ENCODE peak calls at places on chromosome 5, in five cellular contexts. I, L, H, U and E are unnamed samples.

GRCh38 chr5:112931473-112931872 is 9.4 kb upstream of the REEP5 start:
- DNase-seq in L (no peak), U (no peak), H (no peak), I (no peak), E (no peak)

GRCh38 chr5:73031839-73032238 is 76.0 kb downstream of the FCHO2 start:
- DNase-seq in I (no peak), U (no peak), L (peak), H (peak), E (no peak)

GRCh38 chr5:179766726-179767455 is 26.9 kb upstream of the LTC4S start:
- DNase-seq in I (no peak), H (no peak), L (no peak), U (no peak), E (no peak)

GRCh38 chr5:129118405-129118804 is 23.9 kb downstream of the ISOC1 start:
- DNase-seq in I (no peak), H (no peak), U (no peak), L (no peak), E (no peak)

GRCh38 chr5:9156282-9156681 is 389.6 kb downstream of the SEMA5A start:
- DNase-seq in L (peak), I (no peak), H (peak), U (peak), E (peak)

GRCh38 chr5:78959767-78960166 is 25.3 kb downstream of the ARSB start:
- DNase-seq in U (no peak), L (no peak), I (no peak), H (no peak), E (no peak)

GRCh38 chr5:146724975-146725374 is 153.6 kb downstream of the PPP2R2B start:
- DNase-seq in U (no peak), I (no peak), L (no peak), H (no peak), E (no peak)

GRCh38 chr5:16179511-16179935 is at the start of gene MARCHF11:
- DNase-seq in L (no peak), U (peak), H (no peak), I (no peak), E (peak)

GRCh38 chr5:31196309-31196708 is 2.8 kb downstream of the CDH6 start:
- DNase-seq in I (no peak), U (peak), L (no peak), H (no peak), E (no peak)

GRCh38 chr5:149046196-149046829 is 16.5 kb downstream of the SH3TC2 start:
- DNase-seq in L (no peak), H (no peak), I (no peak), U (no peak), E (no peak)

GRCh38 chr5:149002761-149003689 is 59.8 kb downstream of the SH3TC2 start:
- DNase-seq in U (no peak), H (no peak), I (no peak), L (no peak), E (no peak)

GRCh38 chr5:115415143-115415491 is 118.7 kb upstream of the CCDC112 start:
- DNase-seq in L (no peak), U (no peak), H (no peak), I (no peak), E (no peak)

GRCh38 chr5:143086851-143087637 is 316.4 kb downstream of the NR3C1 start:
- DNase-seq in H (no peak), L (no peak), U (no peak), I (no peak), E (no peak)

GRCh38 chr5:52989025-52989780 is at the start of gene ITGA2:
- DNase-seq in U (peak), H (peak), I (peak), L (no peak), E (peak)

GRCh38 chr5:103120607-103121200 is 603 bp downstream of the PPIP5K2 start:
- DNase-seq in H (no peak), U (peak), I (no peak), L (no peak), E (peak)

GRCh38 chr5:152532714-152533113 is 127.6 kb upstream of the NMUR2 start:
- DNase-seq in I (no peak), L (no peak), H (no peak), U (no peak), E (no peak)

GRCh38 chr5:81530919-81531318 is 137.0 kb upstream of the ACOT12 start:
- DNase-seq in I (no peak), H (no peak), U (no peak), L (no peak), E (no peak)

GRCh38 chr5:147303976-147304375 is 69.2 kb downstream of the STK32A start:
- DNase-seq in U (no peak), H (no peak), L (peak), I (no peak), E (no peak)

GRCh38 chr5:141199359-141200235 is at the start of gene PCDHB11:
- DNase-seq in H (no peak), L (no peak), I (no peak), U (peak), E (peak)

GRCh38 chr5:14143509-14143842 is 334 bp downstream of the TRIO start:
- DNase-seq in L (no peak), U (no peak), I (no peak), H (no peak), E (no peak)

GRCh38 chr5:62778327-62779009 is 199.8 kb downstream of the LRRC70 start:
- DNase-seq in L (no peak), I (no peak), H (no peak), U (peak), E (no peak)

GRCh38 chr5:9667906-9668305 is 37.8 kb upstream of the TAS2R1 start:
- DNase-seq in I (no peak), H (no peak), U (no peak), L (no peak), E (no peak)

GRCh38 chr5:27491047-27491446 is 452.7 kb upstream of the CDH9 start:
- DNase-seq in I (no peak), L (no peak), U (no peak), H (no peak), E (no peak)

GRCh38 chr5:61496406-61497307 is 164.6 kb downstream of the ZSWIM6 start:
- DNase-seq in H (no peak), L (no peak), U (no peak), I (no peak), E (no peak)

GRCh38 chr5:136276946-136277345 is 84.0 kb upstream of the SMIM32 start:
- DNase-seq in L (no peak), I (no peak), U (no peak), H (no peak), E (no peak)

GRCh38 chr5:32095261-32095671 is 78.9 kb downstream of the GOLPH3 start:
- DNase-seq in L (no peak), U (no peak), I (no peak), H (no peak), E (no peak)

GRCh38 chr5:74262810-74263209 is 377.7 kb downstream of the ENC1 start:
- DNase-seq in H (no peak), U (no peak), L (no peak), I (no peak), E (no peak)

GRCh38 chr5:106189121-106189809 is 1481.5 kb downstream of the EFNA5 start:
- DNase-seq in I (no peak), L (no peak), H (no peak), U (no peak), E (no peak)

GRCh38 chr5:79151933-79152671 is 40.5 kb downstream of the BHMT start:
- DNase-seq in L (no peak), H (no peak), I (no peak), U (peak), E (no peak)

GRCh38 chr5:80185095-80185494 is 70.8 kb downstream of the SERINC5 start:
- DNase-seq in H (no peak), I (no peak), U (no peak), L (no peak), E (no peak)
- H3K27ac ChIP-seq in H (no peak), I (peak), U (no peak), L (no peak), E (no peak)

GRCh38 chr5:45035991-45036390 is 227.2 kb downstream of the MRPS30 start:
- DNase-seq in U (peak), I (no peak), H (no peak), L (no peak), E (no peak)
- H3K27ac ChIP-seq in U (no peak), I (no peak), H (no peak), L (no peak), E (no peak)

DNA sequence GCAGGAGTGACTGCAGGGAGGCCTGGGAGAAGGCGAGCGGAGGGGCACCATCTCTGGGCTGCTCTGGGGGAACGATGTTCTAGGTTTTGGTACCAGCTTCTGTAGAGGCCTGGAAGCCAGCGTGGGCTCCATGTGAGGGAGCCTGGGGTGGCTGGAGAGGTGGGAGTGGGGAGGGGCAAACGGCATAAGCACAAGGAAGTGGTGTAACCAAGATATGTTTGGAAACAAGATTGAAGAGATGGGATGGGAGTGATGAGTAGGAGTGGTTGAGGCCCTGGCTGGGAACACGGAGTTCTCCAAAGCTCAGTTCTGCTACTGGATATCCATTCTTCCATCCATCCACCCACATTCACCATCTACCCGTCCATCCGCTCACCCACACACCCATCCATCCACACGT is 12.2 kb downstream of the TSPAN17 start:
- DNase-seq in L (no peak), U (no peak), H (no peak), I (no peak), E (no peak)
- H3K27ac ChIP-seq in L (no peak), U (no peak), H (no peak), I (no peak), E (no peak)

GRCh38 chr5:59125961-59126360 is 543.1 kb downstream of the RAB3C start:
- DNase-seq in L (no peak), H (no peak), I (no peak), U (no peak), E (no peak)
- H3K27ac ChIP-seq in L (no peak), H (peak), I (no peak), U (peak), E (no peak)

DNA sequence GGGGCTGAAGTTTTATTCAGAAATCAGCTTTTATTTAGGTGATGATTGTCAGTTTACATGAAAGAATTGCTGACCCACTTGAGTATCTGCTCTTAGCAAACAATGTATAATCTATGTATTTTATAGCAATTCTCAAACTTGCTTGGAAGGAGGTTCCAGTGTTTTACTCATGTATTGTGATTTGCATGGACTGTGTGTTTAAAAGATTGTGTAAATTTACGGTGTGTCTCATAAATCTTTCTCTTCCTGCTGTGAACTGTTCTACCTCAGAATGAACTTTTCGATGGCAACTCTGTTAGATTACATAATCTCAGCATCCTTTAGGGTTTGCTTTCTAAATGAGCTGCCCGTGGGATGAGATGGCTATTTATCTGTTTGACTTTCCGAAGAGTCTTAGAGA is 122.5 kb downstream of the MEF2C start:
- DNase-seq in L (no peak), H (no peak), U (no peak), I (no peak), E (no peak)
- H3K27ac ChIP-seq in L (no peak), H (no peak), U (no peak), I (no peak), E (no peak)

GRCh38 chr5:160269017-160269416 is 39.7 kb downstream of the FABP6 start:
- DNase-seq in L (peak), I (no peak), U (no peak), H (peak), E (no peak)

GRCh38 chr5:160266044-160266718 is 36.9 kb downstream of the FABP6 start:
- DNase-seq in I (no peak), H (no peak), U (peak), L (no peak), E (no peak)

GRCh38 chr5:160268111-160268510 is 38.8 kb downstream of the FABP6 start:
- DNase-seq in I (no peak), L (no peak), H (no peak), U (no peak), E (no peak)

GRCh38 chr5:160263326-160263850 is 34.1 kb downstream of the FABP6 start:
- DNase-seq in I (no peak), L (no peak), H (no peak), U (no peak), E (no peak)

DNA sequence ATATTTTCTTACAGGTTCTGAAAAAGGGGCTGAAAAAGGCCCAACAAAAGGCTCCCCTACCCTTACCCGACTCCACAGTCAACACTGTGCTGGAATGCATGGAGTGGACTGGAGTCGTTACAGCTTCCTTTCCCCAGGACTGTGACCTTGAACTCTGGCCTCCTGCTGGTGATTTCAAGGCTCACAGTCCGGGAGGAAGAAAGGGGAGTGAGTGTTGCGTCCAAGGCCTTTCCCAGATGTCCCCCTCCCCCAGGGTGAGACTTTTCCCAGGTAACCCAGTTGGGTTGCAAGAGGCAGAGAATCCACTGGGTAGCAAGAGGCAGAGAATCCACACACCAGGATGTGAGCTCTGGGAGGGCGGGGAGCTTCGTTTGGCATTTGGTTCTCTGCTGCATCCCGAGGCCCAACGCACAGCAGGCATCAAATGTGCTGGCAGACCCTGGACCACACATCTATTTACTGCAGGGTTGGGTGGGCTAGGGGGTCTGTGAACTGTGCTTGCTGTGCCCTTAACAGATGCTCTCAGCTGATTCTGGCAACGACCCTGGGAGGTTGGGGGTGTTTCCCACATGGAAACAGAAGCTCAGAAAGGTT is 37.5 kb downstream of the FABP6 start:
- DNase-seq in I (no peak), H (no peak), U (peak), L (no peak), E (no peak)
- H3K27ac ChIP-seq in I (no peak), H (no peak), U (no peak), L (no peak), E (no peak)

GRCh38 chr5:173839117-173839713 is 48.9 kb upstream of the CPEB4 start:
- DNase-seq in I (no peak), U (peak), H (no peak), L (no peak), E (peak)
- H3K27ac ChIP-seq in I (no peak), U (no peak), H (no peak), L (no peak), E (peak)